ENCODE peak calls at places on chromosomes 12 and 14, in six cellular contexts. G, Y, R, K, P and W are unnamed samples.

GRCh38 chr12:109759076-109759420 is 45.4 kb downstream of the FAM222A start:
- DNase-seq in G (no peak), Y (no peak), R (no peak), K (no peak), P (no peak), W (peak)

GRCh38 chr12:712172-712863 is 40.1 kb upstream of the WNK1 start:
- DNase-seq in G (no peak), Y (no peak), R (no peak), K (no peak), P (peak), W (no peak)

GRCh38 chr12:48336066-48336465 is 14.7 kb downstream of the ZNF641 start:
- DNase-seq in G (no peak), Y (no peak), R (no peak), K (no peak), P (no peak), W (no peak)

GRCh38 chr14:61934385-61934784 is 172.2 kb downstream of the SNAPC1 start:
- DNase-seq in G (no peak), Y (no peak), R (no peak), K (no peak), P (peak), W (no peak)

GRCh38 chr14:64504897-64505771 is 564 bp downstream of the ZBTB1 start:
- DNase-seq in G (peak), Y (peak), R (peak), K (peak), P (peak), W (no peak)

GRCh38 chr12:55515696-55516095 is 23.5 kb downstream of the OR6C68 start:
- DNase-seq in G (peak), Y (no peak), R (no peak), K (no peak), P (no peak), W (no peak)

GRCh38 chr14:75221797-75222196 is 45.4 kb upstream of the TMED10 start:
- DNase-seq in G (no peak), Y (no peak), R (no peak), K (no peak), P (no peak), W (no peak)

GRCh38 chr12:34396006-34396860 is 373.9 kb downstream of the ALG10 start:
- DNase-seq in G (peak), Y (no peak), R (no peak), K (peak), P (no peak), W (no peak)

GRCh38 chr12:96083020-96083489 is 47.7 kb upstream of the LTA4H start:
- DNase-seq in G (no peak), Y (no peak), R (no peak), K (no peak), P (no peak), W (no peak)

GRCh38 chr14:45201908-45202307 is 51.1 kb downstream of the MIS18BP1 start:
- DNase-seq in G (peak), Y (no peak), R (no peak), K (no peak), P (no peak), W (no peak)

GRCh38 chr12:106178582-106178981 is 39.8 kb upstream of the NUAK1 start:
- DNase-seq in G (peak), Y (no peak), R (no peak), K (no peak), P (no peak), W (no peak)

GRCh38 chr12:101901782-101902181 is 24.4 kb downstream of the DRAM1 start:
- DNase-seq in G (no peak), Y (no peak), R (no peak), K (no peak), P (no peak), W (no peak)

GRCh38 chr12:91423336-91424050 is 240.9 kb upstream of the DCN start:
- DNase-seq in G (no peak), Y (no peak), R (no peak), K (no peak), P (no peak), W (no peak)

GRCh38 chr12:6786416-6787094 is 2.8 kb upstream of the CD4 start:
- DNase-seq in G (no peak), Y (no peak), R (no peak), K (no peak), P (no peak), W (no peak)

GRCh38 chr12:18284461-18284860 is 23.1 kb downstream of the PIK3C2G start:
- DNase-seq in G (no peak), Y (no peak), R (no peak), K (no peak), P (peak), W (no peak)

GRCh38 chr12:96210376-96211055 is 16.3 kb downstream of the ELK3 start:
- DNase-seq in G (no peak), Y (no peak), R (no peak), K (no peak), P (no peak), W (no peak)

GRCh38 chr12:104529130-104529874 is 72.6 kb downstream of the CHST11 start:
- DNase-seq in G (no peak), Y (no peak), R (peak), K (no peak), P (no peak), W (no peak)

GRCh38 chr14:66758031-66758613 is 250.2 kb downstream of the GPHN start:
- DNase-seq in G (peak), Y (no peak), R (no peak), K (no peak), P (no peak), W (no peak)

GRCh38 chr14:100914597-100915021 is 11.1 kb upstream of the RTL1 start:
- DNase-seq in G (no peak), Y (no peak), R (no peak), K (no peak), P (peak), W (no peak)

GRCh38 chr12:49489720-49490119 is 49.1 kb upstream of the KCNH3 start:
- DNase-seq in G (no peak), Y (no peak), R (no peak), K (no peak), P (peak), W (no peak)

GRCh38 chr12:53659609-53660008 is 16.3 kb downstream of the ATP5MC2 start:
- DNase-seq in G (no peak), Y (no peak), R (no peak), K (no peak), P (peak), W (no peak)

GRCh38 chr14:36105401-36105800 is 71.1 kb downstream of the PTCSC3 start:
- DNase-seq in G (peak), Y (no peak), R (peak), K (no peak), P (no peak), W (no peak)

GRCh38 chr14:44712095-44712822 is 205.2 kb upstream of the FSCB start:
- DNase-seq in G (no peak), Y (no peak), R (peak), K (no peak), P (no peak), W (no peak)

GRCh38 chr12:15726029-15726756 is 63.0 kb downstream of the EPS8 start:
- DNase-seq in G (no peak), Y (no peak), R (no peak), K (no peak), P (peak), W (no peak)

GRCh38 chr12:109702126-109702841 is 11.3 kb upstream of the FAM222A start:
- DNase-seq in G (no peak), Y (no peak), R (no peak), K (no peak), P (peak), W (no peak)

GRCh38 chr12:110199360-110200123 is 75.4 kb downstream of the IFT81 start:
- DNase-seq in G (no peak), Y (no peak), R (no peak), K (no peak), P (peak), W (no peak)

GRCh38 chr14:37597538-37598084 is 2.2 kb downstream of the TTC6 start:
- DNase-seq in G (no peak), Y (no peak), R (peak), K (no peak), P (no peak), W (no peak)

GRCh38 chr12:59472273-59472672 is 123.6 kb upstream of the SLC16A7 start:
- DNase-seq in G (no peak), Y (no peak), R (no peak), K (no peak), P (no peak), W (no peak)

GRCh38 chr14:50823051-50823762 is 7.8 kb downstream of the NIN start:
- DNase-seq in G (no peak), Y (no peak), R (no peak), K (peak), P (peak), W (no peak)

GRCh38 chr12:47805417-47805816 is 14.3 kb downstream of the HDAC7 start:
- DNase-seq in G (no peak), Y (no peak), R (no peak), K (no peak), P (no peak), W (no peak)

GRCh38 chr12:12507121-12507520 is 55.5 kb downstream of the DUSP16 start:
- DNase-seq in G (no peak), Y (no peak), R (no peak), K (no peak), P (no peak), W (no peak)

GRCh38 chr12:92034858-92035401 is 110.7 kb downstream of the BTG1 start:
- DNase-seq in G (no peak), Y (peak), R (peak), K (peak), P (peak), W (no peak)

GRCh38 chr14:89366580-89367448 is 50.2 kb downstream of the FOXN3 start:
- DNase-seq in G (no peak), Y (no peak), R (no peak), K (no peak), P (peak), W (no peak)

GRCh38 chr14:99468836-99469592 is 11.6 kb downstream of the SETD3 start:
- DNase-seq in G (no peak), Y (no peak), R (no peak), K (no peak), P (no peak), W (no peak)

GRCh38 chr14:71358209-71358931 is 451.1 kb downstream of the PCNX1 start:
- DNase-seq in G (no peak), Y (no peak), R (no peak), K (no peak), P (no peak), W (no peak)

GRCh38 chr14:23299558-23299957 is 3.1 kb downstream of the PPP1R3E start:
- DNase-seq in G (no peak), Y (no peak), R (peak), K (no peak), P (peak), W (no peak)

GRCh38 chr14:101408077-101408831 is 153.0 kb upstream of the DIO3 start:
- DNase-seq in G (no peak), Y (no peak), R (no peak), K (no peak), P (peak), W (no peak)

GRCh38 chr12:99453831-99454538 is 193.6 kb upstream of the GARIN6 start:
- DNase-seq in G (no peak), Y (no peak), R (no peak), K (no peak), P (no peak), W (no peak)

GRCh38 chr12:21483531-21483930 is 17.9 kb downstream of the RECQL start:
- DNase-seq in G (no peak), Y (no peak), R (peak), K (no peak), P (no peak), W (no peak)

GRCh38 chr14:61184117-61184516 is 97.0 kb downstream of the TMEM30B start:
- DNase-seq in G (no peak), Y (no peak), R (no peak), K (no peak), P (peak), W (no peak)